ENCODE peak calls at places on chromosome 4, in seven cellular contexts. One of them, this sample, is unnamed.

GRCh38 chr4:54840992-54841768 is 183.4 kb downstream of the KIT start:
- DNase-seq in thyroid gland: peak
- DNase-seq in adrenal gland: no peak
- DNase-seq in IMR-90: peak
- DNase-seq in spleen: no peak
- DNase-seq in colonic mucosa: peak
- DNase-seq in right atrium auricular region: no peak
- DNase-seq in this sample: peak

GRCh38 chr4:73222466-73223257 is 35.9 kb downstream of the ANKRD17 start:
- DNase-seq in thyroid gland: peak
- DNase-seq in adrenal gland: peak
- DNase-seq in IMR-90: peak
- DNase-seq in spleen: no peak
- DNase-seq in colonic mucosa: peak
- DNase-seq in right atrium auricular region: no peak
- DNase-seq in this sample: no peak

GRCh38 chr4:98480535-98480934 is 177.9 kb downstream of the TSPAN5 start:
- DNase-seq in thyroid gland: no peak
- DNase-seq in adrenal gland: no peak
- DNase-seq in IMR-90: no peak
- DNase-seq in spleen: no peak
- DNase-seq in colonic mucosa: no peak
- DNase-seq in right atrium auricular region: no peak
- DNase-seq in this sample: no peak

GRCh38 chr4:54255881-54256280 is 26.8 kb downstream of the PDGFRA start:
- DNase-seq in thyroid gland: no peak
- DNase-seq in adrenal gland: no peak
- DNase-seq in IMR-90: peak
- DNase-seq in spleen: no peak
- DNase-seq in colonic mucosa: no peak
- DNase-seq in right atrium auricular region: no peak
- DNase-seq in this sample: no peak

GRCh38 chr4:22391548-22391947 is 124.3 kb downstream of the ADGRA3 start:
- DNase-seq in thyroid gland: no peak
- DNase-seq in adrenal gland: no peak
- DNase-seq in IMR-90: peak
- DNase-seq in spleen: no peak
- DNase-seq in colonic mucosa: no peak
- DNase-seq in right atrium auricular region: no peak
- DNase-seq in this sample: no peak

GRCh38 chr4:16858275-16858752 is 40.1 kb downstream of the LDB2 start:
- DNase-seq in thyroid gland: no peak
- DNase-seq in adrenal gland: peak
- DNase-seq in IMR-90: peak
- DNase-seq in spleen: no peak
- DNase-seq in colonic mucosa: no peak
- DNase-seq in right atrium auricular region: no peak
- DNase-seq in this sample: no peak

GRCh38 chr4:153341575-153342090 is 2.9 kb upstream of the MND1 start:
- DNase-seq in thyroid gland: no peak
- DNase-seq in adrenal gland: no peak
- DNase-seq in IMR-90: peak
- DNase-seq in spleen: no peak
- DNase-seq in colonic mucosa: no peak
- DNase-seq in right atrium auricular region: no peak
- DNase-seq in this sample: no peak

GRCh38 chr4:90120037-90120436 is 7.2 kb upstream of the CCSER1 start:
- DNase-seq in thyroid gland: no peak
- DNase-seq in adrenal gland: no peak
- DNase-seq in IMR-90: no peak
- DNase-seq in spleen: no peak
- DNase-seq in colonic mucosa: no peak
- DNase-seq in right atrium auricular region: no peak
- DNase-seq in this sample: no peak

GRCh38 chr4:145482209-145483021 is 762 bp downstream of the SMAD1 start:
- DNase-seq in thyroid gland: peak
- DNase-seq in adrenal gland: peak
- DNase-seq in IMR-90: peak
- DNase-seq in spleen: peak
- DNase-seq in colonic mucosa: peak
- DNase-seq in right atrium auricular region: peak
- DNase-seq in this sample: peak

GRCh38 chr4:88908003-88908402 is 149.0 kb downstream of the FAM13A start:
- DNase-seq in thyroid gland: no peak
- DNase-seq in adrenal gland: peak
- DNase-seq in IMR-90: peak
- DNase-seq in spleen: no peak
- DNase-seq in colonic mucosa: no peak
- DNase-seq in right atrium auricular region: no peak
- DNase-seq in this sample: no peak

GRCh38 chr4:28565434-28565833 is 1704.8 kb downstream of the STIM2 start:
- DNase-seq in thyroid gland: no peak
- DNase-seq in adrenal gland: no peak
- DNase-seq in IMR-90: no peak
- DNase-seq in spleen: no peak
- DNase-seq in colonic mucosa: no peak
- DNase-seq in right atrium auricular region: no peak
- DNase-seq in this sample: no peak

GRCh38 chr4:84545093-84545492 is 37.8 kb upstream of the CDS1 start:
- DNase-seq in thyroid gland: peak
- DNase-seq in adrenal gland: no peak
- DNase-seq in IMR-90: no peak
- DNase-seq in spleen: no peak
- DNase-seq in colonic mucosa: no peak
- DNase-seq in right atrium auricular region: no peak
- DNase-seq in this sample: no peak

GRCh38 chr4:56863441-56864129 is 42.1 kb upstream of the SPINK2 start:
- DNase-seq in thyroid gland: no peak
- DNase-seq in adrenal gland: no peak
- DNase-seq in IMR-90: peak
- DNase-seq in spleen: no peak
- DNase-seq in colonic mucosa: no peak
- DNase-seq in right atrium auricular region: no peak
- DNase-seq in this sample: no peak

GRCh38 chr4:76811604-76812412 is 86.1 kb downstream of the SOWAHB start:
- DNase-seq in thyroid gland: no peak
- DNase-seq in adrenal gland: no peak
- DNase-seq in IMR-90: peak
- DNase-seq in spleen: no peak
- DNase-seq in colonic mucosa: no peak
- DNase-seq in right atrium auricular region: no peak
- DNase-seq in this sample: no peak

GRCh38 chr4:15402146-15402545 is 25.7 kb upstream of the C1QTNF7 start:
- DNase-seq in thyroid gland: no peak
- DNase-seq in adrenal gland: no peak
- DNase-seq in IMR-90: peak
- DNase-seq in spleen: no peak
- DNase-seq in colonic mucosa: no peak
- DNase-seq in right atrium auricular region: no peak
- DNase-seq in this sample: no peak

GRCh38 chr4:3816256-3816825 is 50.2 kb downstream of the ADRA2C start:
- DNase-seq in thyroid gland: no peak
- DNase-seq in adrenal gland: no peak
- DNase-seq in IMR-90: no peak
- DNase-seq in spleen: no peak
- DNase-seq in colonic mucosa: no peak
- DNase-seq in right atrium auricular region: no peak
- DNase-seq in this sample: no peak

GRCh38 chr4:22553560-22553959 is 37.7 kb upstream of the ADGRA3 start:
- DNase-seq in thyroid gland: no peak
- DNase-seq in adrenal gland: no peak
- DNase-seq in IMR-90: no peak
- DNase-seq in spleen: no peak
- DNase-seq in colonic mucosa: peak
- DNase-seq in right atrium auricular region: no peak
- DNase-seq in this sample: no peak

GRCh38 chr4:78512357-78512920 is 39.1 kb upstream of the ANXA3 start:
- DNase-seq in thyroid gland: peak
- DNase-seq in adrenal gland: no peak
- DNase-seq in IMR-90: peak
- DNase-seq in spleen: no peak
- DNase-seq in colonic mucosa: peak
- DNase-seq in right atrium auricular region: no peak
- DNase-seq in this sample: no peak

GRCh38 chr4:109419679-109420078 is 13.9 kb upstream of the SEC24B start:
- DNase-seq in thyroid gland: no peak
- DNase-seq in adrenal gland: no peak
- DNase-seq in IMR-90: no peak
- DNase-seq in spleen: no peak
- DNase-seq in colonic mucosa: no peak
- DNase-seq in right atrium auricular region: no peak
- DNase-seq in this sample: no peak

GRCh38 chr4:147891476-147892115 is 159.7 kb downstream of the ARHGAP10 start:
- DNase-seq in thyroid gland: no peak
- DNase-seq in adrenal gland: no peak
- DNase-seq in IMR-90: no peak
- DNase-seq in spleen: no peak
- DNase-seq in colonic mucosa: no peak
- DNase-seq in right atrium auricular region: no peak
- DNase-seq in this sample: no peak

GRCh38 chr4:56049428-56050212 is 100.9 kb downstream of the CEP135 start:
- DNase-seq in thyroid gland: peak
- DNase-seq in adrenal gland: no peak
- DNase-seq in IMR-90: no peak
- DNase-seq in spleen: peak
- DNase-seq in colonic mucosa: peak
- DNase-seq in right atrium auricular region: no peak
- DNase-seq in this sample: no peak

GRCh38 chr4:22389240-22389871 is 126.5 kb downstream of the ADGRA3 start:
- DNase-seq in thyroid gland: peak
- DNase-seq in adrenal gland: peak
- DNase-seq in IMR-90: peak
- DNase-seq in spleen: no peak
- DNase-seq in colonic mucosa: peak
- DNase-seq in right atrium auricular region: no peak
- DNase-seq in this sample: peak

GRCh38 chr4:114780205-114780604 is 181.6 kb downstream of the UGT8 start:
- DNase-seq in thyroid gland: no peak
- DNase-seq in adrenal gland: no peak
- DNase-seq in IMR-90: peak
- DNase-seq in spleen: no peak
- DNase-seq in colonic mucosa: no peak
- DNase-seq in right atrium auricular region: no peak
- DNase-seq in this sample: no peak

GRCh38 chr4:71186566-71187398 is 152.0 kb upstream of the SLC4A4 start:
- DNase-seq in thyroid gland: peak
- DNase-seq in adrenal gland: peak
- DNase-seq in IMR-90: peak
- DNase-seq in spleen: peak
- DNase-seq in colonic mucosa: peak
- DNase-seq in right atrium auricular region: no peak
- DNase-seq in this sample: peak
- H3K27ac ChIP-seq in thyroid gland: peak
- H3K27ac ChIP-seq in adrenal gland: peak
- H3K27ac ChIP-seq in IMR-90: peak
- H3K27ac ChIP-seq in spleen: peak
- H3K27ac ChIP-seq in colonic mucosa: peak
- H3K27ac ChIP-seq in right atrium auricular region: peak
- H3K27ac ChIP-seq in this sample: peak

DNA sequence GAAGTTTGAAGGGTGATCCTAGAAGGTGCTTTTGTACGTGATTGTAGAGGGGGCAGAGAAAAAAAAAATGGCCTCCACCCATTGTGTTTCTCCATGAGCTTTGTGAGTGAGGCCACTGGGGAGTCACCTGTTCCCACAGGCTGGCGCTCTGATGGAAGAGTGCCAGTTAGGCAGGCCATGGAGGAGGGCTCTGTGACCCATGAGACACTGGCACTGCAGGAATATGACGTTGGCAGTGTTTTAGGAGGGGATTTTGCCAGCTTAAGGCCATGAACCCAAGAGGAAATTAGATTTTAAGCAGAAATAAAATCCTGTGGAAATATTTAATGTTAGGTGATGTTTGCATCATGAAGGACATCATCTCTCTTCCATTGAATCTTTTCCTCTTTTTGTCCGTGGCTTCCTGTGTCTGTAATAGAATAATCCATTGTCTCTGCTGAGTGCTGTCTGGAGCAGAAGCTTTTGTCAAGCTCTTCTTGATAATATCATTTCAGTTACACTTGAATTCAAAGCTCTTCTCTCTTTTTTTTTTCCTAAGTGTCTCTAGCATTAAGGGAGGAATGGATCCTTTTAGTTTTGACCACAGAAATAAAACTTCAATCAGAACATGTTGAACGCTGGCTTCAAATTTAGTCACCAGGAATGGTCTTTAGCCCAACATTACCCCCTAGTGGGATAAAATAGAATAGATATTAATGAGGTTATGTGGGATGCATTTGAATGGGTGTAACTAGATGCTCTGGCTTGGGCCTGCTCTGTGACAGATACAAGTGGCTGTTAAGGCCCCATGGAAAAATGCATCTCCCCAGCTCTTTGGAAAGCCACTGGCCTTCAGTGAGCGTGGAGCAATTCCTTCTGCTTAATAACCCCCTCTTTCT is 41.0 kb upstream of the UCP1 start:
- DNase-seq in thyroid gland: peak
- DNase-seq in adrenal gland: peak
- DNase-seq in IMR-90: peak
- DNase-seq in spleen: no peak
- DNase-seq in colonic mucosa: no peak
- DNase-seq in right atrium auricular region: no peak
- DNase-seq in this sample: no peak
- H3K27ac ChIP-seq in thyroid gland: no peak
- H3K27ac ChIP-seq in adrenal gland: no peak
- H3K27ac ChIP-seq in IMR-90: no peak
- H3K27ac ChIP-seq in spleen: peak
- H3K27ac ChIP-seq in colonic mucosa: no peak
- H3K27ac ChIP-seq in right atrium auricular region: no peak
- H3K27ac ChIP-seq in this sample: no peak

DNA sequence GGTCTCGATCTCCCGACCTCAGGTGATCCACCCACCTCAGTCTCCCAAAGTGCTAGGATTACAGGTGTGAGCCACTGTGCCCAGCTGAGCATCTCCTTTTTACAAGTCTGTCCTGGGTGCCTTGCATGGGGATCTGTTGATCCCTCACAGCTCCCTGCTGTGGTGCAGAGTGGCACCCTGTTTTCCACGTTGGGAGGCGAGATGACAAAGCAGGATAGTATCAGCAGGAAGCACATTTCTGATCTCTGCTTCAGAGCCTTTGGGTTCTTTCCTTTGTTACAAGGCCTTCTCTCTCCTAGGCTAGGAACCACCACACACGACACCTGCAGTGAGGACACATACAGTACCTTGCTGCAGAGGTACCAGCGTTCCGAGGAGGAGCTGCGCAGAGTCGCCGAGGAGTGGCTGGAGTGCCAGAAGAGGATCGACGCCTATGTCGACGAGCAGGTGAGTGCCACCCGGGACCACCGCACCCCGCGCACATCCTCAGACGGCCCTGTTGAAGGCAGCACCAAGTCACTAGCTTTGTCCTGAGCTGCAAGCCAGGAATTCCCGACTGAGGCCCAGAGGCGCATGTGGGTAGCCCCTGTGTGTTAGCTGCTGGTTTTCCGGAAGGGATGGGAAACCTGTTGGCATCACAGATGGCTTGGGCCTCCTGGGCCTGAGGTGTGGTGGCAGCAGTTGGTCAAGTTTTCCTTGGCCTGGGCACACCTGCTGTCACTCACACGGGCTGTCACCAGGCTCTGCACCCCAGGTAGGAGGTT is 109.6 kb downstream of the TNIP2 start:
- DNase-seq in thyroid gland: no peak
- DNase-seq in adrenal gland: no peak
- DNase-seq in IMR-90: no peak
- DNase-seq in spleen: peak
- DNase-seq in colonic mucosa: no peak
- DNase-seq in right atrium auricular region: no peak
- DNase-seq in this sample: no peak
- H3K27ac ChIP-seq in thyroid gland: no peak
- H3K27ac ChIP-seq in adrenal gland: no peak
- H3K27ac ChIP-seq in IMR-90: no peak
- H3K27ac ChIP-seq in spleen: no peak
- H3K27ac ChIP-seq in colonic mucosa: no peak
- H3K27ac ChIP-seq in right atrium auricular region: no peak
- H3K27ac ChIP-seq in this sample: no peak

GRCh38 chr4:48093949-48094550 is 40.0 kb downstream of the TXK start:
- DNase-seq in thyroid gland: no peak
- DNase-seq in adrenal gland: peak
- DNase-seq in IMR-90: peak
- DNase-seq in spleen: no peak
- DNase-seq in colonic mucosa: peak
- DNase-seq in right atrium auricular region: no peak
- DNase-seq in this sample: no peak
- H3K27ac ChIP-seq in thyroid gland: no peak
- H3K27ac ChIP-seq in adrenal gland: no peak
- H3K27ac ChIP-seq in IMR-90: no peak
- H3K27ac ChIP-seq in spleen: no peak
- H3K27ac ChIP-seq in colonic mucosa: no peak
- H3K27ac ChIP-seq in right atrium auricular region: no peak
- H3K27ac ChIP-seq in this sample: no peak

This sample was measured in dorsolateral prefrontal cortex.